ENCODE peak calls at places on chromosomes 6 and 20, in four cellular contexts. Q is mucosa of descending colon; M is CD4-positive, CD25-positive, alpha-beta regulatory T cell; B is IMR-90. L is an unnamed sample.

GRCh38 chr20:35087355-35087754 is 5.3 kb downstream of the TRPC4AP start:
- DNase-seq in Q (no peak), M (no peak), B (no peak), L (no peak)

GRCh38 chr20:3687655-3688054 is 5.8 kb upstream of the ADAM33 start:
- DNase-seq in Q (no peak), M (no peak), B (peak; percentile 63), L (peak; percentile 18)

GRCh38 chr6:117481278-117481925 is 1.1 kb upstream of the DCBLD1 start:
- DNase-seq in Q (peak; percentile 62), M (peak; percentile 11), B (no peak), L (no peak)

GRCh38 chr6:134007077-134007476 is 45.3 kb downstream of the SLC2A12 start:
- DNase-seq in Q (peak; percentile 60), M (no peak), B (no peak), L (no peak)

GRCh38 chr6:122845464-122845863 is 56.4 kb downstream of the SMPDL3A start:
- DNase-seq in Q (no peak), M (no peak), B (no peak), L (no peak)

GRCh38 chr20:64069614-64070243 is 6.7 kb downstream of the TCEA2 start:
- DNase-seq in Q (no peak), M (no peak), B (no peak), L (no peak)

GRCh38 chr6:89079611-89080213 is 839 bp upstream of the PNRC1 start:
- DNase-seq in Q (peak; percentile 58), M (peak; percentile 77), B (peak; percentile 74), L (no peak)

GRCh38 chr6:41696788-41697187 is 38.6 kb downstream of the TFEB start:
- DNase-seq in Q (no peak), M (no peak), B (no peak), L (no peak)

GRCh38 chr6:144415014-144415413 is 129.9 kb downstream of the UTRN start:
- DNase-seq in Q (no peak), M (no peak), B (peak; percentile 90), L (peak; percentile 59)

GRCh38 chr6:72040106-72040505 is 153.8 kb downstream of the RIMS1 start:
- DNase-seq in Q (no peak), M (no peak), B (peak; percentile 8), L (no peak)

GRCh38 chr6:170243791-170244291 is 47.0 kb downstream of the DLL1 start:
- DNase-seq in Q (no peak), M (no peak), B (no peak), L (no peak)

GRCh38 chr6:41723178-41723935 is 12.1 kb downstream of the TFEB start:
- DNase-seq in Q (peak; percentile 60), M (no peak), B (peak; percentile 91), L (peak; percentile 65)

GRCh38 chr6:125753937-125754259 is 4.5 kb downstream of the HEY2 start:
- DNase-seq in Q (no peak), M (no peak), B (no peak), L (no peak)

GRCh38 chr6:37058084-37058586 is 52.7 kb downstream of the FGD2 start:
- DNase-seq in Q (peak; percentile 11), M (no peak), B (peak; percentile 76), L (no peak)

GRCh38 chr20:17273711-17274110 is 46.9 kb downstream of the PCSK2 start:
- DNase-seq in Q (no peak), M (no peak), B (no peak), L (no peak)

GRCh38 chr6:170152989-170153388 is 137.9 kb downstream of the DLL1 start:
- DNase-seq in Q (no peak), M (no peak), B (no peak), L (no peak)

GRCh38 chr6:56106231-56106630 is 141.1 kb downstream of the COL21A1 start:
- DNase-seq in Q (no peak), M (no peak), B (no peak), L (no peak)

GRCh38 chr6:85726206-85726605 is 83.5 kb upstream of the SYNCRIP start:
- DNase-seq in Q (no peak), M (no peak), B (no peak), L (no peak)

GRCh38 chr20:56158489-56158888 is 90.0 kb upstream of the MC3R start:
- DNase-seq in Q (no peak), M (no peak), B (no peak), L (no peak)
- H3K9me3 ChIP-seq in Q (no peaks in the 10 kb centered on the region), M (no peaks in the 10 kb centered on the region), B (peaks cover 32% of the 10 kb centered on the region), L (peaks cover 32% of the 10 kb centered on the region)

GRCh38 chr20:59690976-59691375 is 86.6 kb downstream of the PHACTR3 start:
- DNase-seq in Q (no peak), M (no peak), B (no peak), L (no peak)
- H3K9me3 ChIP-seq in Q (no peaks in the 10 kb centered on the region), M (no peaks in the 10 kb centered on the region), B (peaks cover 20% of the 10 kb centered on the region), L (peaks cover 15% of the 10 kb centered on the region)

GRCh38 chr6:322205-322930 is 30.1 kb downstream of the DUSP22 start:
- DNase-seq in Q (no peak), M (no peak), B (no peak), L (no peak)
- H3K9me3 ChIP-seq in Q (peaks cover 4% of the 10 kb centered on the region), M (no peaks in the 10 kb centered on the region), B (peaks cover 2% of the 10 kb centered on the region), L (peaks cover 64% of the 10 kb centered on the region)

DNA sequence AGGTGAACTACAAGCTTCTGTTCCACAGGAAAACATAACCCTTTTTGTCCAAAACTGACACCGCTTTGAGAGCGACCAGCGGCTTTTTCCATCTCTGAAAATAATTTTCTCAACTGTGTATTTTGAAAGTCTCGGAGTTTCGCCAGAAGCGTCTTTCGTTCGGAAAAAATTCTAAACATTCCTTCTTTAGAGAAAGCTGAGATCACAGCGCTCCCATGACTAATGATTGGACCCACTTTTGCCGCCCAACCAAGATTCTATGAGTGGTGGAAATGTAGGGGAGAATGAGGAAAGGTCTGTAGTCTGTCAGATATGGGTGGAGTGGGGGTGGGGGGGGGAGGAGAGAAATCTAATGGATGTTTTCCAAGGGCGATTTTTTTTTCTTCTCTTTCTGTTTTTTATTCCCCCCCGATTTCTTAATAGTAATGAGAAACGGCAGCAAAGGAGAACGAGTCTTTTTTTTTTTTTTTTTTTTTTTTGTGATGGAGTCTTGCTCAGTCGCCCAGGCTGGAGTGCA is 189.3 kb downstream of the TRIM27 start:
- DNase-seq in Q (no peak), M (no peak), B (no peak), L (no peak)
- H3K9me3 ChIP-seq in Q (no peaks in the 10 kb centered on the region), M (peaks cover 51% of the 10 kb centered on the region), B (no peaks in the 10 kb centered on the region), L (peaks cover 2% of the 10 kb centered on the region)

GRCh38 chr6:168043193-168043847 is 35.7 kb downstream of the FRMD1 start:
- DNase-seq in Q (no peak), M (no peak), B (no peak), L (no peak)
- H3K9me3 ChIP-seq in Q (peaks cover 30% of the 10 kb centered on the region), M (peaks cover 34% of the 10 kb centered on the region), B (peaks cover 3% of the 10 kb centered on the region), L (peaks cover 64% of the 10 kb centered on the region)

DNA sequence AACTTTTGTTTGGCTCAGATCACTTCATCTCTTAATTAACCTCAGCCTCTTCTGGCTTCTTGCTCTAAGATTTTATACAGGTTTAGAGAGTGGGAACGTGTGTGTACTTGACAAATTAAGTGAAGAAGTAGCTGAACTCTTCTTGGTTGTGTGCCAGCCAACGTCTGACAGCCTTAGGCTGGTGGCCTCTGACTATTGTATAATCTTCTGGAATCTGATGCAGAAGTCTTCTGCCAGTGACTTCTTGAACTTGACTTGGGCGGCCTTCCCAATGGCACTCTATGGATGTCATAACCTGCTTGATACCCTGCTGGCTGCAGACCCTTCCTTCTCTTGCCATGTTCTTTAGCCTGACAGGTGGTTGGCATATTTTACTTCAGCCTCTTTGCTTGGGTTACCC is 660.5 kb downstream of the DOK5 start:
- DNase-seq in Q (no peak), M (no peak), B (no peak), L (no peak)
- H3K9me3 ChIP-seq in Q (no peaks in the 10 kb centered on the region), M (peaks cover 6% of the 10 kb centered on the region), B (peaks cover 16% of the 10 kb centered on the region), L (peaks cover 3% of the 10 kb centered on the region)

DNA sequence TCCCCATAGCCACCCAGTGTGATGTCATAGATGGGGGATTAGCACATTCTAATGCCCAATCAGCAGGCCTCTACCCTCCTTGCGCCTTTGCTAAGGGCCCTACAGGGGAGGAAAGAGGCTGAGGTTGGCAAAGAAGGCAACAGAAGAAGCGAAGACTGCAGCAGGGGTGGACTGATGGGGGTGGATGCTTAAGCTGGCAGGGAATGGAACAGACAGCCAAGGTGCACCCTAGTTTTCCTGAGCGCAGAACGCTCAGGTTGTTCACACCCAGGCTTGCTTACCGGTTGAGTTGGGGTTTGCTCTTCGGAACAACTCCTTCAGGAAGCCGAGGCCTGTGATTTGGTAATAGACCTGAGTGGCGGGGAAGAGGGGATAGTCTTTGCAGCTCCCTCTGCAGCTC is 12.7 kb downstream of the MRPS18A start:
- DNase-seq in Q (no peak), M (no peak), B (no peak), L (no peak)
- H3K9me3 ChIP-seq in Q (no peaks in the 10 kb centered on the region), M (no peaks in the 10 kb centered on the region), B (no peaks in the 10 kb centered on the region), L (no peaks in the 10 kb centered on the region)

DNA sequence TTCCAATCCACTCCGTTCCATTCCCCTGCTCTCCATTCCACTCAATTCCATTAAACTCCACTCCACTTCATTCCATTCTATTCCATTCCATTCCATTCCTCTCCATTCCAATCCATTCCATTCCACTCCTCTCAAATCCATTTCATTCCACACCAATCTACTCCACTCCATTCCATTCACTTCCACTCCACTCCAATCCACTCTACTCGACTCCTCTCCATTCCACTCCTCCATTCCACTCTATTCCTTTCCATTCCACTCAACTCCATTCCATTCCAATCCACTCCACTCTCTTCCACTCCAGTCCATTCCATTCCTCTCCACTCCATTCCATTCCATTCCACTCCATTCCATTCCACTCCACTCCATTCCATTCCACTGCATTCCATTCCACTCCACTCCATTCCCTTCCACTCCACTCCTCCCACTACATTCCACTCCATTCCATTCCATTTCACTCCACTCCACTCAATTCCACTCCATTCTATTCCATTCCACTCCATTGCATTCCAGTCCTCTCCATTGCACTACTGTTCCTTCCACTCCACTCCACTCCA is 22.6 kb upstream of the DEFB125 start:
- DNase-seq in Q (no peak), M (no peak), B (no peak), L (no peak)
- H3K9me3 ChIP-seq in Q (peaks cover 16% of the 10 kb centered on the region), M (peaks cover 15% of the 10 kb centered on the region), B (peaks cover 17% of the 10 kb centered on the region), L (peaks cover 55% of the 10 kb centered on the region)

DNA sequence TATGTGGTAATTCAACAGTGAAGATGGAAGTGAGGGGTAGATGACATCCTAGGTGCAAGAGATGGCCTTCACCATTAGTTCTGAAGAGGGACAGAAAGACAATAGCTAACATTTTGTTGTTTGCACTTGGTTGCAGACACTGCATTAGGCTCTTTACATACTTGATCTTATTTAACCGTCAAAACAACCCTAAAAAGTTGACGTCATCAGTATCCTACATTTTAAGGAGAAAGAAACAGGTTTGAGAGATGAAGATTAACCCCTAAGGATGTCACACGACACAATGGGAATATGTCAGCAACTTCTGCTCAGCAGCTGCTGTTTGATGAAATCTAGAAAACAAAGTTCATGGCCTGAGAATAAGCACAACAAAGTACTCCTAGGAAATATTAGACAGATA is 72.6 kb upstream of the MC3R start:
- DNase-seq in Q (no peak), M (no peak), B (no peak), L (no peak)
- H3K9me3 ChIP-seq in Q (no peaks in the 10 kb centered on the region), M (no peaks in the 10 kb centered on the region), B (peaks cover 20% of the 10 kb centered on the region), L (peaks cover 25% of the 10 kb centered on the region)